ENCODE peak calls at places on chromosome 2, in five cellular contexts. Z is NCI-H2029 treated with DMSO at 0.1 percent for 48 hours; S is retina; M is activated CD4-positive, alpha-beta memory T cell treated with anti-CD3 and anti-CD28 coated beads for 36 hours; L is CD4-positive, alpha-beta T cell. N is an unnamed sample.

GRCh38 chr2:147479363-147479762 is 365.5 kb upstream of the ACVR2A start:
- DNase-seq in Z (no peak), S (no peak), M (no peak), L (no peak), N (no peak)

GRCh38 chr2:159445307-159445706 is 158.8 kb upstream of the WDSUB1 start:
- DNase-seq in Z (no peak), S (no peak), M (no peak), L (no peak), N (no peak)

GRCh38 chr2:162212366-162212765 is 30.9 kb downstream of the FAP start:
- DNase-seq in Z (no peak), S (no peak), M (no peak), L (no peak), N (no peak)

GRCh38 chr2:176130153-176130916 is 830 bp downstream of the HOXD8 start:
- DNase-seq in Z (peak), S (peak), M (peak), L (no peak), N (no peak)

GRCh38 chr2:178865999-178866398 is 58.8 kb upstream of the TTN start:
- DNase-seq in Z (no peak), S (no peak), M (no peak), L (no peak), N (no peak)

GRCh38 chr2:9831670-9832069 is 11.6 kb upstream of the TAF1B start:
- DNase-seq in Z (no peak), S (no peak), M (no peak), L (no peak), N (no peak)

GRCh38 chr2:240959214-240959940 is 39.0 kb upstream of the SNED1 start:
- DNase-seq in Z (no peak), S (no peak), M (no peak), L (no peak), N (no peak)

GRCh38 chr2:217361491-217361890 is 501.6 kb upstream of the TNP1 start:
- DNase-seq in Z (no peak), S (no peak), M (no peak), L (no peak), N (no peak)

GRCh38 chr2:229927817-229928321 is 5.6 kb downstream of the FBXO36 start:
- DNase-seq in Z (no peak), S (no peak), M (no peak), L (no peak), N (no peak)

GRCh38 chr2:20034821-20035220 is 16.6 kb downstream of the LAPTM4A start:
- DNase-seq in Z (no peak), S (no peak), M (no peak), L (no peak), N (no peak)